ENCODE peak calls at places on chromosomes 13 and 19, in five cellular contexts. N, D, I, S and R are unnamed samples.

GRCh38 chr13:114015608-114016295 is 41.9 kb upstream of the C13orf46 start:
- DNase-seq in N (no peak), D (no peak), I (no peak), S (no peak), R (peak)

GRCh38 chr13:29977721-29978120 is 127.3 kb upstream of the UBL3 start:
- DNase-seq in N (no peak), D (no peak), I (no peak), S (peak), R (peak)

GRCh38 chr13:97257228-97257755 is 35.2 kb downstream of the MBNL2 start:
- DNase-seq in N (no peak), D (no peak), I (no peak), S (no peak), R (no peak)

GRCh38 chr19:11264452-11265176 is 2.3 kb upstream of the DOCK6 start:
- DNase-seq in N (no peak), D (no peak), I (no peak), S (no peak), R (no peak)

GRCh38 chr13:97432232-97432916 is 1.6 kb upstream of the RAP2A start:
- DNase-seq in N (peak), D (no peak), I (peak), S (no peak), R (no peak)

GRCh38 chr19:4232614-4233281 is 3.4 kb downstream of the EBI3 start:
- DNase-seq in N (no peak), D (no peak), I (no peak), S (no peak), R (no peak)

GRCh38 chr19:17385878-17386611 is 8.0 kb downstream of the CCDC194 start:
- DNase-seq in N (peak), D (no peak), I (peak), S (peak), R (peak)

GRCh38 chr19:6023085-6023682 is 45.2 kb upstream of the RANBP3 start:
- DNase-seq in N (no peak), D (peak), I (no peak), S (peak), R (peak)

GRCh38 chr13:25687622-25688225 is 315.9 kb downstream of the ATP8A2 start:
- DNase-seq in N (no peak), D (no peak), I (no peak), S (no peak), R (no peak)

GRCh38 chr19:46759817-46760333 is 13.6 kb upstream of the STRN4 start:
- DNase-seq in N (no peak), D (peak), I (no peak), S (no peak), R (peak)

GRCh38 chr19:23098988-23099387 is 17.8 kb upstream of the ZNF730 start:
- DNase-seq in N (no peak), D (no peak), I (no peak), S (no peak), R (no peak)

GRCh38 chr19:6425732-6426686 is 1.4 kb upstream of the KHSRP start:
- DNase-seq in N (no peak), D (no peak), I (no peak), S (no peak), R (no peak)

GRCh38 chr13:112486386-112487126 is 101.4 kb downstream of the TUBGCP3 start:
- DNase-seq in N (no peak), D (no peak), I (peak), S (no peak), R (peak)

GRCh38 chr19:10872551-10873107 is 1.3 kb downstream of the CARM1 start:
- DNase-seq in N (no peak), D (no peak), I (no peak), S (no peak), R (no peak)

GRCh38 chr13:111325146-111325890 is 4.9 kb downstream of the TEX29 start:
- DNase-seq in N (no peak), D (no peak), I (no peak), S (no peak), R (no peak)

GRCh38 chr13:19737844-19738557 is 44.7 kb downstream of the PSPC1 start:
- DNase-seq in N (no peak), D (no peak), I (no peak), S (no peak), R (peak)

GRCh38 chr13:103884139-103884723 is 818.0 kb upstream of the SLC10A2 start:
- DNase-seq in N (no peak), D (no peak), I (no peak), S (no peak), R (no peak)

GRCh38 chr19:40279120-40279551 is 6.0 kb downstream of the AKT2 start:
- DNase-seq in N (no peak), D (no peak), I (peak), S (peak), R (peak)

GRCh38 chr13:43472344-43472743 is 314.4 kb downstream of the ENOX1 start:
- DNase-seq in N (no peak), D (no peak), I (peak), S (no peak), R (no peak)

GRCh38 chr13:99614465-99614885 is 113.2 kb downstream of the TM9SF2 start:
- DNase-seq in N (peak), D (no peak), I (no peak), S (no peak), R (peak)

GRCh38 chr13:113211774-113212173 is 2.4 kb downstream of the CUL4A start:
- DNase-seq in N (no peak), D (no peak), I (no peak), S (no peak), R (no peak)

GRCh38 chr13:66803759-66804456 is 426.2 kb downstream of the PCDH9 start:
- DNase-seq in N (no peak), D (no peak), I (no peak), S (peak), R (no peak)

GRCh38 chr19:2251577-2252480 is 2.7 kb downstream of the AMH start:
- DNase-seq in N (no peak), D (no peak), I (no peak), S (no peak), R (no peak)

GRCh38 chr13:45468676-45469075 is 3.9 kb downstream of the COG3 start:
- DNase-seq in N (no peak), D (no peak), I (no peak), S (no peak), R (no peak)

GRCh38 chr19:48815870-48816501 is 5.2 kb upstream of the BCAT2 start:
- DNase-seq in N (peak), D (no peak), I (peak), S (peak), R (no peak)

GRCh38 chr19:48348039-48348438 is 15.7 kb downstream of the TMEM143 start:
- DNase-seq in N (no peak), D (no peak), I (no peak), S (no peak), R (peak)

GRCh38 chr13:70723732-70724131 is 615.5 kb upstream of the KLHL1 start:
- DNase-seq in N (no peak), D (peak), I (peak), S (peak), R (no peak)

GRCh38 chr13:27375686-27376326 is 48.6 kb upstream of the GTF3A start:
- DNase-seq in N (peak), D (no peak), I (peak), S (peak), R (peak)

GRCh38 chr19:17329768-17330545 is 4.7 kb downstream of the ANO8 start:
- DNase-seq in N (no peak), D (no peak), I (no peak), S (no peak), R (no peak)

GRCh38 chr19:45558399-45558878 is 26.2 kb downstream of the OPA3 start:
- DNase-seq in N (peak), D (no peak), I (peak), S (peak), R (peak)

GRCh38 chr13:40432018-40432978 is 234.1 kb downstream of the FOXO1 start:
- DNase-seq in N (no peak), D (no peak), I (no peak), S (no peak), R (no peak)

GRCh38 chr19:51552996-51553725 is 17.9 kb upstream of the ZNF175 start:
- DNase-seq in N (no peak), D (peak), I (peak), S (peak), R (peak)